ENCODE peak calls at places on chromosomes 16 and 17, in ten cellular contexts. H, P, K, O, S, L, X, I, N and A are unnamed samples.

GRCh38 chr17:59387351-59388069 is 56.1 kb downstream of the YPEL2 start:
- DNase-seq in H (no peak), P (no peak), K (no peak), O (no peak), S (no peak), L (no peak), X (no peak), I (no peak), N (no peak), A (no peak)

GRCh38 chr17:45342871-45343526 is 26.2 kb upstream of the MAP3K14 start:
- DNase-seq in H (peak), P (no peak), K (no peak), O (no peak), S (no peak), L (no peak), X (no peak), I (no peak), N (no peak), A (no peak)

GRCh38 chr17:8674344-8675305 is 44.1 kb upstream of the MYH10 start:
- DNase-seq in H (no peak), P (peak), K (no peak), O (no peak), S (no peak), L (no peak), X (no peak), I (peak), N (no peak), A (no peak)

GRCh38 chr17:8079291-8080207 is 8.0 kb downstream of the ALOX12B start:
- DNase-seq in H (peak), P (peak), K (peak), O (peak), S (peak), L (peak), X (peak), I (peak), N (peak), A (peak)

GRCh38 chr17:41919840-41920579 is 1.3 kb upstream of the ACLY start:
- DNase-seq in H (peak), P (no peak), K (no peak), O (no peak), S (peak), L (no peak), X (no peak), I (peak), N (no peak), A (peak)

GRCh38 chr17:12722282-12722681 is 56.6 kb downstream of the MYOCD start:
- DNase-seq in H (no peak), P (no peak), K (no peak), O (no peak), S (no peak), L (no peak), X (no peak), I (no peak), N (no peak), A (no peak)

GRCh38 chr17:34300652-34301390 is 15.3 kb downstream of the CCL11 start:
- DNase-seq in H (no peak), P (no peak), K (no peak), O (no peak), S (no peak), L (no peak), X (no peak), I (peak), N (no peak), A (no peak)

GRCh38 chr17:34616148-34616547 is 36.8 kb downstream of the TMEM132E start:
- DNase-seq in H (no peak), P (no peak), K (no peak), O (no peak), S (no peak), L (no peak), X (no peak), I (no peak), N (no peak), A (no peak)

GRCh38 chr17:35605753-35606152 is 18.6 kb downstream of the AP2B1 start:
- DNase-seq in H (no peak), P (no peak), K (no peak), O (no peak), S (no peak), L (no peak), X (no peak), I (no peak), N (no peak), A (no peak)

GRCh38 chr16:56611281-56611833 is 3.0 kb downstream of the MT2A start:
- DNase-seq in H (peak), P (peak), K (peak), O (no peak), S (no peak), L (no peak), X (peak), I (peak), N (no peak), A (no peak)

GRCh38 chr16:5072334-5073278 is 963 bp downstream of the ALG1 start:
- DNase-seq in H (no peak), P (no peak), K (no peak), O (no peak), S (no peak), L (no peak), X (no peak), I (no peak), N (no peak), A (no peak)

GRCh38 chr17:67549787-67550186 is 167.9 kb upstream of the NOL11 start:
- DNase-seq in H (no peak), P (peak), K (no peak), O (no peak), S (no peak), L (no peak), X (no peak), I (no peak), N (no peak), A (no peak)

DNA sequence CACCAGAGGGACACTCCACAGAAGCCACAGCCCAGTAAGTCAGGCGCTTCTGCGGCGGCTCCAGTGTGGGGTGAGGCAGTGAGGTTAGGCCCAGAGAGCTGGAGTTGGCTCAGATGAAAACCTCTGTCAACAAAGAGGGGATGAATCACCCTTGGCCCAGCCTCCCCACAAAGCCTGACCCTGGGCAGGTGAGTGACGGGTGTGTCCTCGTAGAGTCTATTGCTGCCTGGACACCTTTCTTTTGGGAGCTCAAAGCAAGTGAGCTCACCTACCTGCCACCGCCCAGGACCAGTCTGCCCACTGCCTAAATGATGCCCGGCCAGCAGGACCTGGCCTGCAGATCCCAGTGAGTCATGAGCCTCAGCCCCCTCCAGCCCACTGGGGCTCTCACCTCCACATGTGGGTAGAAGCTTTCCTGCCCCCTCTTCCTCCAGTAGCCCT is 24.9 kb upstream of the DBNDD1 start:
- DNase-seq in H (no peak), P (no peak), K (no peak), O (no peak), S (peak), L (no peak), X (peak), I (peak), N (no peak), A (no peak)
- H3K27ac ChIP-seq in H (no peak), P (no peak), K (no peak), O (no peak), S (peak), L (no peak), X (no peak), I (peak), N (no peak), A (no peak)

GRCh38 chr17:48628641-48629410 is 2.7 kb upstream of the HOXB9 start:
- DNase-seq in H (no peak), P (no peak), K (no peak), O (no peak), S (no peak), L (no peak), X (no peak), I (no peak), N (no peak), A (no peak)
- H3K27ac ChIP-seq in H (no peak), P (no peak), K (no peak), O (no peak), S (no peak), L (no peak), X (no peak), I (no peak), N (no peak), A (no peak)

GRCh38 chr16:50695017-50696000 is 1.9 kb downstream of the NOD2 start:
- DNase-seq in H (peak), P (no peak), K (no peak), O (no peak), S (no peak), L (no peak), X (no peak), I (peak), N (no peak), A (no peak)

GRCh38 chr16:50690177-50690576 is 3.2 kb upstream of the NOD2 start:
- DNase-seq in H (no peak), P (no peak), K (no peak), O (no peak), S (no peak), L (no peak), X (no peak), I (no peak), N (no peak), A (no peak)

GRCh38 chr16:50692999-50693781 is at the start of gene NOD2:
- DNase-seq in H (no peak), P (no peak), K (peak), O (no peak), S (no peak), L (no peak), X (peak), I (no peak), N (no peak), A (peak)

GRCh38 chr16:50694206-50694605 is 800 bp downstream of the NOD2 start:
- DNase-seq in H (no peak), P (no peak), K (no peak), O (no peak), S (no peak), L (no peak), X (no peak), I (no peak), N (no peak), A (no peak)

GRCh38 chr16:50692644-50692998 is 785 bp upstream of the NOD2 start:
- DNase-seq in H (no peak), P (no peak), K (no peak), O (no peak), S (no peak), L (no peak), X (no peak), I (no peak), N (no peak), A (no peak)
- H3K27ac ChIP-seq in H (no peak), P (no peak), K (no peak), O (no peak), S (no peak), L (no peak), X (no peak), I (no peak), N (no peak), A (no peak)

GRCh38 chr16:66430214-66430613 is 3.1 kb downstream of the BEAN1 start:
- DNase-seq in H (no peak), P (no peak), K (no peak), O (no peak), S (no peak), L (no peak), X (no peak), I (no peak), N (no peak), A (no peak)
- H3K27ac ChIP-seq in H (no peak), P (no peak), K (no peak), O (no peak), S (no peak), L (no peak), X (no peak), I (no peak), N (no peak), A (no peak)

GRCh38 chr17:50502643-50502990 is 5.6 kb upstream of the MYCBPAP start:
- DNase-seq in H (no peak), P (no peak), K (no peak), O (no peak), S (no peak), L (no peak), X (no peak), I (no peak), N (no peak), A (no peak)
- H3K27ac ChIP-seq in H (no peak), P (no peak), K (no peak), O (no peak), S (no peak), L (no peak), X (peak), I (no peak), N (no peak), A (no peak)

DNA sequence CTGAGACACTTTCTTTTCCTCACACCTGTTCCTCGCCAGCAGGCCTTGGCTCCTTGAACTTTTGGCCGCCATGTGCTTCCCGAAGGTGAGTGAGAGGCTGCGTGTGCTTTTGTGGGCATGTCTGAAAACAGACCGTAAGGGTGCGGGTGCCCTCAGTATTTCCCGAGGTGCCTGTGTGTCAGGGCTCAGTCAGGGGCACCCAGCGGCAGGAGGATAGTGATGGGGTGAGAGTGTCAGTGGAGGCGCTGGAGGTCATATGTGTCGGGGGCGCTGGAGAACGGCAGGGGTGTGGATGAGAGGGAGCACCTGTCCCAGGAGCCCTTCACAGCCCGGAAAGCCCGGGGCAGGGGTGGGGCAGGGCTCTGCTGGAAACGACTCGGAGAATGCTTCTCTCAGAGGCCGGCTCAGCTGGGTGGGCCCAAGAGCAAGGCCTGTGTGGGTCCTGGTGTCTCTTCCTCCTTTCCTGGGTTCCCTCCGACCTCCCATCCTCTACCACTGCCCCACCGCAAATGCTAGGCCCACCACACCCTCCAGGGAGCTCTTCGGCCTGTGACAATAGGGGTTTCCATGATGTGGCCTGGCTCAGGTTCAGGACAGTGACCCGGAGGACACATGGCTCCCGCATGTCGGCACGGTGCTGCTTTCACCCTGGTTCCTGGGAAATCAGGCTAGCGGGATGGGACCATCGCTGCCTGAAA is 451 bp downstream of the IL32 start:
- DNase-seq in H (no peak), P (no peak), K (no peak), O (no peak), S (no peak), L (no peak), X (no peak), I (no peak), N (no peak), A (no peak)
- H3K27ac ChIP-seq in H (peak), P (peak), K (peak), O (no peak), S (peak), L (peak), X (peak), I (peak), N (peak), A (peak)

GRCh38 chr17:40541060-40541872 is 24.0 kb downstream of the CCR7 start:
- DNase-seq in H (no peak), P (no peak), K (no peak), O (no peak), S (no peak), L (peak), X (no peak), I (no peak), N (peak), A (no peak)
- H3K27ac ChIP-seq in H (peak), P (peak), K (peak), O (peak), S (no peak), L (peak), X (peak), I (peak), N (peak), A (no peak)

DNA sequence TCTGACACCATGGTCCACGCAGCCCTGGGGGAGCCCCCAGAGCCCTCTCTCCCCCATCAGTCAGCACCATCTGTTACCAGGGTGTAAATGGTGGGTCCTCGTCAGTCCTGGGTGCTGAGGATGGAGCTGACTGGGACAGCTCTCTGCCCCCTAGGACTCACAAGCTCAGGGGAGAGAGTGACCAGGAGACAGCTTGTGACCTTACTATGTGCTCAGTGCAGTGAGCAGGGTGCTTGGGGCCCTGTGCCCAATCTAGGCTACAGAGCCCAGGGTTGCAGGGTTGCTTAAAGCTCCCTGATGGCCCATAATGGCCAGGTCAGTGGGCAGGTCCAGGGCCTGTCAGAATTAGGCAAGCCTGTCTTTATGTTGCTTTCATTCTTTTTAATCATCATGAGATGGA is 11.3 kb downstream of the MMP2 start:
- DNase-seq in H (no peak), P (no peak), K (no peak), O (no peak), S (no peak), L (no peak), X (no peak), I (no peak), N (no peak), A (no peak)
- H3K27ac ChIP-seq in H (no peak), P (no peak), K (no peak), O (no peak), S (no peak), L (no peak), X (peak), I (no peak), N (no peak), A (no peak)